ENCODE peak calls at places on chromosomes 16 and 17, in seven cellular contexts. G is NCI-H460, Y is T1000, B is EL, C is nephron progenitor cell, J is posterior vena cava, L is PC-3. D is an unnamed sample.

GRCh38 chr16:20675488-20676267 is 21.8 kb downstream of the ACSM1 start:
- DNase-seq in G (no peak), Y (no peak), B (no peak), C (no peak), J (no peak), L (peak), D (no peak)

GRCh38 chr17:20156196-20157077 is 147.3 kb downstream of the SPECC1 start:
- DNase-seq in G (peak), Y (peak), B (peak), C (peak), J (peak), L (peak), D (no peak)

GRCh38 chr17:72812823-72813222 is 279.7 kb downstream of the SLC39A11 start:
- DNase-seq in G (no peak), Y (peak), B (peak), C (no peak), J (no peak), L (peak), D (no peak)

GRCh38 chr16:85365120-85365519 is 248.0 kb upstream of the GSE1 start:
- DNase-seq in G (no peak), Y (no peak), B (no peak), C (no peak), J (no peak), L (no peak), D (no peak)

GRCh38 chr17:44345497-44346026 is 460 bp downstream of the GRN start:
- DNase-seq in G (peak), Y (peak), B (peak), C (peak), J (peak), L (peak), D (peak)

GRCh38 chr16:23145186-23145585 is 4.1 kb downstream of the USP31 start:
- DNase-seq in G (no peak), Y (peak), B (no peak), C (no peak), J (no peak), L (peak), D (no peak)

GRCh38 chr16:67641779-67642708 is 2.9 kb upstream of the CARMIL2 start:
- DNase-seq in G (no peak), Y (no peak), B (no peak), C (no peak), J (no peak), L (peak), D (no peak)

GRCh38 chr16:85923153-85924021 is 24.4 kb downstream of the IRF8 start:
- DNase-seq in G (no peak), Y (no peak), B (peak), C (no peak), J (no peak), L (no peak), D (no peak)

GRCh38 chr17:57566724-57567123 is 178.4 kb downstream of the CCDC182 start:
- DNase-seq in G (no peak), Y (no peak), B (no peak), C (no peak), J (no peak), L (no peak), D (no peak)

GRCh38 chr16:14186007-14186953 is 115.2 kb downstream of the MRTFB start:
- DNase-seq in G (no peak), Y (peak), B (peak), C (peak), J (peak), L (peak), D (peak)

GRCh38 chr17:35901776-35902175 is 21.6 kb upstream of the CCL5 start:
- DNase-seq in G (no peak), Y (no peak), B (no peak), C (no peak), J (no peak), L (no peak), D (no peak)

GRCh38 chr17:75638893-75639292 is 5.7 kb downstream of the SMIM5 start:
- DNase-seq in G (no peak), Y (no peak), B (no peak), C (no peak), J (no peak), L (no peak), D (no peak)

GRCh38 chr17:8922451-8922850 is 43.1 kb downstream of the PIK3R5 start:
- DNase-seq in G (no peak), Y (no peak), B (peak), C (no peak), J (no peak), L (peak), D (no peak)

GRCh38 chr17:77451894-77452852 is 311.4 kb downstream of the SEC14L1 start:
- DNase-seq in G (no peak), Y (peak), B (peak), C (peak), J (peak), L (no peak), D (peak)

GRCh38 chr17:60754057-60754604 is 76.5 kb downstream of the BCAS3 start:
- DNase-seq in G (no peak), Y (no peak), B (no peak), C (no peak), J (no peak), L (no peak), D (no peak)

GRCh38 chr16:89045181-89045815 is 48.4 kb upstream of the ACSF3 start:
- DNase-seq in G (no peak), Y (no peak), B (no peak), C (no peak), J (peak), L (no peak), D (no peak)

GRCh38 chr17:2089021-2089422 is 34.1 kb downstream of the HIC1 start:
- DNase-seq in G (no peak), Y (no peak), B (peak), C (no peak), J (no peak), L (no peak), D (no peak)

GRCh38 chr17:28973414-28973813 is 22.1 kb upstream of the PHF12 start:
- DNase-seq in G (no peak), Y (no peak), B (peak), C (no peak), J (no peak), L (no peak), D (no peak)

GRCh38 chr16:11534262-11534661 is 52.5 kb downstream of the LITAF start:
- DNase-seq in G (peak), Y (no peak), B (no peak), C (no peak), J (peak), L (no peak), D (no peak)

GRCh38 chr17:34409352-34409751 is 46.3 kb upstream of the CCL1 start:
- DNase-seq in G (no peak), Y (no peak), B (no peak), C (no peak), J (no peak), L (no peak), D (no peak)

GRCh38 chr16:5882087-5882661 is 784.6 kb upstream of the EEF2KMT start:
- DNase-seq in G (no peak), Y (no peak), B (no peak), C (no peak), J (no peak), L (no peak), D (no peak)

GRCh38 chr16:84647830-84648594 is at the start of gene KLHL36:
- DNase-seq in G (peak), Y (peak), B (peak), C (peak), J (peak), L (peak), D (peak)

GRCh38 chr17:69607162-69607834 is 192.8 kb downstream of the MAP2K6 start:
- DNase-seq in G (peak), Y (peak), B (peak), C (peak), J (peak), L (peak), D (peak)

GRCh38 chr16:67943619-67944503 is at the start of gene LCAT:
- DNase-seq in G (no peak), Y (no peak), B (no peak), C (no peak), J (peak), L (no peak), D (peak)

GRCh38 chr17:40075216-40076100 is 12.7 kb downstream of the THRA start:
- DNase-seq in G (no peak), Y (peak), B (peak), C (peak), J (no peak), L (peak), D (peak)

GRCh38 chr17:17043668-17044226 is 1.5 kb downstream of the MPRIP start:
- DNase-seq in G (no peak), Y (no peak), B (peak), C (peak), J (peak), L (peak), D (no peak)

GRCh38 chr16:65414284-65414984 is 292.6 kb upstream of the CDH11 start:
- DNase-seq in G (peak), Y (peak), B (peak), C (no peak), J (no peak), L (peak), D (no peak)

GRCh38 chr16:30927789-30928378 is 4.5 kb downstream of the FBXL19 start:
- DNase-seq in G (peak), Y (no peak), B (no peak), C (peak), J (no peak), L (peak), D (peak)

GRCh38 chr16:85311741-85312140 is 199.5 kb upstream of the CIBAR2 start:
- DNase-seq in G (no peak), Y (no peak), B (no peak), C (no peak), J (no peak), L (no peak), D (no peak)

GRCh38 chr17:61324540-61324868 is 75.1 kb upstream of the TBX2 start:
- DNase-seq in G (no peak), Y (no peak), B (peak), C (no peak), J (no peak), L (peak), D (no peak)

GRCh38 chr17:72968798-72969197 is 123.7 kb downstream of the SLC39A11 start:
- DNase-seq in G (no peak), Y (no peak), B (no peak), C (no peak), J (no peak), L (no peak), D (no peak)

GRCh38 chr16:19505600-19506303 is 16.1 kb downstream of the GDE1 start:
- DNase-seq in G (no peak), Y (no peak), B (no peak), C (no peak), J (no peak), L (peak), D (no peak)

GRCh38 chr16:69880640-69881133 is 70.4 kb upstream of the CLEC18A start:
- DNase-seq in G (no peak), Y (no peak), B (peak), C (no peak), J (no peak), L (no peak), D (no peak)

GRCh38 chr17:14748036-14748715 is 447.3 kb downstream of the HS3ST3B1 start:
- DNase-seq in G (no peak), Y (no peak), B (no peak), C (no peak), J (no peak), L (peak), D (no peak)

GRCh38 chr16:69217433-69217832 is 30.5 kb downstream of the SNTB2 start:
- DNase-seq in G (peak), Y (no peak), B (peak), C (no peak), J (no peak), L (peak), D (no peak)

GRCh38 chr16:11585460-11586374 is 1.0 kb downstream of the LITAF start:
- DNase-seq in G (no peak), Y (no peak), B (peak), C (no peak), J (peak), L (no peak), D (no peak)

GRCh38 chr17:80838381-80839345 is 153.0 kb upstream of the CHMP6 start:
- DNase-seq in G (no peak), Y (no peak), B (no peak), C (no peak), J (no peak), L (no peak), D (no peak)

GRCh38 chr17:63579633-63580032 is 21.1 kb upstream of the TACO1 start:
- DNase-seq in G (no peak), Y (no peak), B (no peak), C (no peak), J (no peak), L (no peak), D (no peak)

GRCh38 chr17:58344047-58344790 is 7.8 kb downstream of the SUPT4H1 start:
- DNase-seq in G (no peak), Y (no peak), B (no peak), C (no peak), J (peak), L (no peak), D (no peak)